ENCODE peak calls at places on chromosomes 3 and 15, in seven cellular contexts. F is NCI-H1694; K is effector CD4-positive, alpha-beta T cell; R is amniotic stem cell; U is HS-5; A is bronchial epithelial cell; C is neuronal stem cell. N is an unnamed sample.

GRCh38 chr15:45454825-45455224 is 67.7 kb downstream of the SLC30A4 start:
- DNase-seq in A (peak; percentile 93), C (no peak), K (peak; percentile 64), F (no peak), R (peak; percentile 87), U (peak; percentile 86), N (no peak)

GRCh38 chr3:179179979-179180758 is 32.0 kb downstream of the PIK3CA start:
- DNase-seq in K (no peak), U (no peak), C (no peak), A (peak; percentile 51), F (no peak), R (no peak), N (no peak)

GRCh38 chr3:121769246-121769645 is 19.7 kb upstream of the GOLGB1 start:
- DNase-seq in K (no peak), C (no peak), F (no peak), A (no peak), R (no peak), U (no peak), N (no peak)

GRCh38 chr3:188631291-188632010 is 477.5 kb downstream of the LPP start:
- DNase-seq in U (peak; percentile 99), R (peak; percentile 63), F (no peak), C (no peak), K (no peak), A (peak; percentile 95), N (no peak)

GRCh38 chr3:24510030-24510648 is 15.5 kb upstream of the THRB start:
- DNase-seq in C (no peak), R (no peak), A (peak; percentile 90), U (no peak), F (no peak), K (no peak), N (no peak)

GRCh38 chr15:29938701-29939340 is 116.6 kb upstream of the TJP1 start:
- DNase-seq in A (no peak), C (no peak), R (no peak), U (no peak), F (no peak), K (no peak), N (no peak)

GRCh38 chr3:173865900-173866498 is 468.5 kb downstream of the NLGN1 start:
- DNase-seq in K (no peak), U (no peak), F (no peak), C (no peak), A (no peak), R (no peak), N (no peak)

GRCh38 chr15:39621210-39621609 is 40.3 kb downstream of the THBS1 start:
- DNase-seq in A (no peak), U (no peak), C (no peak), K (no peak), F (peak; percentile 44), R (no peak), N (no peak)

GRCh38 chr15:88656760-88657221 is 18.0 kb downstream of the ISG20 start:
- DNase-seq in F (no peak), C (no peak), K (no peak), A (no peak), R (no peak), U (no peak), N (no peak)

GRCh38 chr3:35438101-35438500 is 201.2 kb upstream of the ARPP21 start:
- DNase-seq in F (no peak), A (no peak), U (no peak), R (no peak), K (no peak), C (no peak), N (no peak)

GRCh38 chr3:159817136-159817535 is 171.5 kb upstream of the IL12A start:
- DNase-seq in A (no peak), R (no peak), K (no peak), F (no peak), C (no peak), U (no peak), N (no peak)

GRCh38 chr3:136465296-136465695 is 215.2 kb downstream of the PCCB start:
- DNase-seq in R (peak; percentile 7), C (no peak), K (no peak), A (no peak), F (no peak), U (no peak), N (no peak)

GRCh38 chr3:132318451-132318850 is 1.2 kb downstream of the ACP3 start:
- DNase-seq in R (no peak), K (no peak), C (no peak), F (no peak), U (no peak), A (peak; percentile 89), N (no peak)